ENCODE peak calls at places on chromosomes 16 and 17, in five cellular contexts. One of them, this sample, is unnamed.

GRCh38 chr17:74280093-74280513 is 6.1 kb downstream of the DNAI2 start:
- DNase-seq in small intestine: peak; percentile 20
- DNase-seq in pancreas: no peak
- DNase-seq in H1: no peak
- DNase-seq in heart right ventricle: no peak
- DNase-seq in this sample: no peak

GRCh38 chr17:59373879-59374495 is 42.5 kb downstream of the YPEL2 start:
- DNase-seq in small intestine: no peak
- DNase-seq in pancreas: no peak
- DNase-seq in heart right ventricle: peak; percentile 37
- DNase-seq in H1: no peak
- DNase-seq in this sample: no peak

GRCh38 chr17:40373324-40373723 is 8.8 kb upstream of the GJD3 start:
- DNase-seq in small intestine: no peak
- DNase-seq in pancreas: no peak
- DNase-seq in heart right ventricle: no peak
- DNase-seq in H1: no peak
- DNase-seq in this sample: no peak

GRCh38 chr16:78129349-78129748 is 29.9 kb downstream of the WWOX start:
- DNase-seq in H1: no peak
- DNase-seq in pancreas: no peak
- DNase-seq in small intestine: no peak
- DNase-seq in heart right ventricle: no peak
- DNase-seq in this sample: no peak

GRCh38 chr17:82985973-82986372 is 93.4 kb upstream of the METRNL start:
- DNase-seq in pancreas: no peak
- DNase-seq in H1: no peak
- DNase-seq in heart right ventricle: no peak
- DNase-seq in small intestine: peak; percentile 59
- DNase-seq in this sample: no peak

GRCh38 chr16:66588981-66589713 is 9.9 kb downstream of the CMTM2 start:
- DNase-seq in H1: no peak
- DNase-seq in heart right ventricle: peak; percentile 45
- DNase-seq in pancreas: no peak
- DNase-seq in small intestine: peak; percentile 54
- DNase-seq in this sample: no peak

GRCh38 chr17:75191584-75191983 is 8.8 kb upstream of the SUMO2 start:
- DNase-seq in pancreas: no peak
- DNase-seq in H1: no peak
- DNase-seq in small intestine: no peak
- DNase-seq in heart right ventricle: no peak
- DNase-seq in this sample: no peak

GRCh38 chr16:2385441-2385840 is 43.8 kb upstream of the CCNF start:
- DNase-seq in H1: no peak
- DNase-seq in pancreas: no peak
- DNase-seq in heart right ventricle: no peak
- DNase-seq in small intestine: no peak
- DNase-seq in this sample: no peak

GRCh38 chr17:35773674-35774425 is 13.2 kb downstream of the C17orf50 start:
- DNase-seq in heart right ventricle: no peak
- DNase-seq in H1: no peak
- DNase-seq in small intestine: no peak
- DNase-seq in pancreas: no peak
- DNase-seq in this sample: no peak

GRCh38 chr16:3739636-3740035 is 22.3 kb upstream of the TRAP1 start:
- DNase-seq in small intestine: no peak
- DNase-seq in heart right ventricle: no peak
- DNase-seq in H1: no peak
- DNase-seq in pancreas: no peak
- DNase-seq in this sample: no peak

GRCh38 chr16:78147846-78148535 is 48.5 kb downstream of the WWOX start:
- DNase-seq in small intestine: no peak
- DNase-seq in heart right ventricle: no peak
- DNase-seq in H1: no peak
- DNase-seq in pancreas: no peak
- DNase-seq in this sample: no peak

GRCh38 chr17:47177261-47177660 is 11.8 kb downstream of the CDC27 start:
- DNase-seq in pancreas: no peak
- DNase-seq in small intestine: no peak
- DNase-seq in H1: no peak
- DNase-seq in heart right ventricle: no peak
- DNase-seq in this sample: peak; percentile 20

GRCh38 chr17:47176438-47176837 is 12.7 kb downstream of the CDC27 start:
- DNase-seq in heart right ventricle: no peak
- DNase-seq in H1: no peak
- DNase-seq in pancreas: no peak
- DNase-seq in small intestine: no peak
- DNase-seq in this sample: no peak

GRCh38 chr17:47170710-47171109 is 18.4 kb downstream of the CDC27 start:
- DNase-seq in small intestine: no peak
- DNase-seq in heart right ventricle: no peak
- DNase-seq in pancreas: no peak
- DNase-seq in H1: no peak
- DNase-seq in this sample: no peak

DNA sequence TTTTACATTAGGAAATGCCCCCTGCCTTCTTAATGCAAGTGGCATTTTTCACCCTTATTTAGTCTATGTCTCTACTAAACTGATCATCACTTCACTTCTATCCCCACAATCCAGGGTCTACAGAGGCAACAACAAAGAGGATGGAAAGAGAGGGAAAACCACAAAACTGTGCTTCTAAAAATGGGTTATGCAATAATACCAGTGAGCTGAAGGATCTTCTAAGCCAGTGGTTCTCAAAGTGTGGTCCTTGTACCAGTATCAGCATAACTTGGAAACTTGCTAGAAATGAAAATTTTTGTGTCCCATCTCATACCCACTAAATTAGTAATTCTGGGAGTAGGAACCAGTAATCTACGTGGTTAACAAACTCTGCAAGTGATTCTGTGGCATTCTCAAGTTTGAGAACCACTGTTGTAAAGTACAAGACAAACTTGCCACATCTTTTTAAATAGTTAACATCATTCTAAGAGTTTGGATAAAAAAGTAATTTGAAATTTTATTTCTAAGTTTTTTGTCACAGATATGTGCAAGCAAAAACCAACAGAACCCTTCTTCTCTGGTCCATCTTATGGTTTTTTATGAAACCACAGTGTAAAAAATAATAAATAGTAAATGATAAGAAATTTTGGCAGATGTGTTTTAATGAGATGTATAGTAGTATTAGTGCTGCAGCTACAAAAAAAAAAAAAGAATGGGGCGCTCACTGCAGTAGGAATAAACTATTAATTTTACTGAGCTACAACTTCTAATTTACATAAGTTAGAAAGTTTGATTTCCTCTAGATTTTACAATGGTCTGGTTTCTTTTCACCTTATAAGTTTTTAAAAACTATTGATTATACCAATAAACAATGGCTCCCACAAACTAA is 16.2 kb downstream of the CDC27 start:
- DNase-seq in H1: no peak
- DNase-seq in small intestine: no peak
- DNase-seq in pancreas: no peak
- DNase-seq in heart right ventricle: no peak
- DNase-seq in this sample: no peak
- H3K9me3 ChIP-seq in H1: no peaks in the 10 kb centered on the region
- H3K9me3 ChIP-seq in small intestine: no peaks in the 10 kb centered on the region
- H3K9me3 ChIP-seq in pancreas: no peaks in the 10 kb centered on the region
- H3K9me3 ChIP-seq in heart right ventricle: no peaks in the 10 kb centered on the region
- H3K9me3 ChIP-seq in this sample: no peaks in the 10 kb centered on the region

DNA sequence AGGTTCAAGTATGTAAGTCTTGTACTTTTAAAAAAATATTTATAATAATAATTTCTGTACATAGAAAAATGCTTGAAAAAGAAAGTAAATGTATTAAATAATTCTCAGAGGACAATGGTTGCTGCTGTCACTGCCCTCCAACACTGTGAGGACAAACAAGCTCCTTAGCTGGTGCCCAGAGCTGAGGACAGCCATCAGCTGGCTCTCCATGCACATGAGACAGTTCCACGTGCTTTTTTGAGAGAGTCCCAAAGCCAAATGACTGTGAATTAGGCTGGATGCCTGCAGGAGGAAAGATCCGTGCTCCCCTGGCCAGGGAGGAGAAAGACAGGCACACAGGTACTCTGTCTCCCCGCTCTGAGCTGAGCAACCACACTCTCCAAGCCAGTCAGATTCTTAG is 115.5 kb upstream of the IRX5 start:
- DNase-seq in small intestine: no peak
- DNase-seq in pancreas: no peak
- DNase-seq in H1: no peak
- DNase-seq in heart right ventricle: peak; percentile 10
- DNase-seq in this sample: no peak
- H3K4me3 ChIP-seq in small intestine: no peak overlapping the region
- H3K4me3 ChIP-seq in pancreas: no peak overlapping the region
- H3K4me3 ChIP-seq in H1: no peak overlapping the region
- H3K4me3 ChIP-seq in heart right ventricle: no peak overlapping the region
- H3K4me3 ChIP-seq in this sample: no peak overlapping the region

GRCh38 chr17:21686165-21687015 is 5.9 kb upstream of the KCNJ18 start:
- DNase-seq in pancreas: no peak
- DNase-seq in H1: no peak
- DNase-seq in small intestine: no peak
- DNase-seq in heart right ventricle: no peak
- DNase-seq in this sample: no peak
- H3K9me3 ChIP-seq in pancreas: no peaks in the 10 kb centered on the region
- H3K9me3 ChIP-seq in H1: peaks cover 39% of the 10 kb centered on the region
- H3K9me3 ChIP-seq in small intestine: no peaks in the 10 kb centered on the region
- H3K9me3 ChIP-seq in heart right ventricle: no peaks in the 10 kb centered on the region
- H3K9me3 ChIP-seq in this sample: no peaks in the 10 kb centered on the region

GRCh38 chr16:17476414-17477259 is 5.9 kb upstream of the XYLT1 start:
- DNase-seq in small intestine: peak; percentile 74
- DNase-seq in pancreas: peak; percentile 62
- DNase-seq in heart right ventricle: no peak
- DNase-seq in H1: peak; percentile 44
- DNase-seq in this sample: no peak
- H3K4me3 ChIP-seq in small intestine: no peak overlapping the region
- H3K4me3 ChIP-seq in pancreas: no peak overlapping the region
- H3K4me3 ChIP-seq in heart right ventricle: no peak overlapping the region
- H3K4me3 ChIP-seq in H1: no peak overlapping the region
- H3K4me3 ChIP-seq in this sample: no peak overlapping the region

This sample was measured in HAP-1.